ENCODE peak calls at places on chromosomes 11 and 22, in four cellular contexts. One of them, this sample, is unnamed. For H3K9me3, the result is how much of the 10 kb centered on the place peaks cover.

GRCh38 chr22:30591191-30591587 is 521 bp downstream of the PES1 start:
- DNase-seq in stomach: no peak
- DNase-seq in hepatocyte: peak
- DNase-seq in neuronal stem cell: no peak
- DNase-seq in this sample: no peak

GRCh38 chr22:43812890-43813289 is 785 bp upstream of the EFCAB6 start:
- DNase-seq in stomach: no peak
- DNase-seq in hepatocyte: no peak
- DNase-seq in neuronal stem cell: no peak
- DNase-seq in this sample: no peak

GRCh38 chr22:38126928-38127668 is 16.6 kb upstream of the BAIAP2L2 start:
- DNase-seq in stomach: no peak
- DNase-seq in hepatocyte: no peak
- DNase-seq in neuronal stem cell: no peak
- DNase-seq in this sample: no peak

GRCh38 chr11:57779275-57779674 is 17.7 kb downstream of the CTNND1 start:
- DNase-seq in stomach: peak
- DNase-seq in hepatocyte: peak
- DNase-seq in neuronal stem cell: no peak
- DNase-seq in this sample: peak

GRCh38 chr11:34513674-34513995 is at the start of gene ELF5:
- DNase-seq in stomach: no peak
- DNase-seq in hepatocyte: peak
- DNase-seq in neuronal stem cell: no peak
- DNase-seq in this sample: peak

GRCh38 chr11:130318031-130318673 is 3.4 kb upstream of the ZBTB44 start:
- DNase-seq in stomach: no peak
- DNase-seq in hepatocyte: no peak
- DNase-seq in neuronal stem cell: no peak
- DNase-seq in this sample: no peak

GRCh38 chr11:24509114-24509513 is 12.3 kb downstream of the LUZP2 start:
- DNase-seq in stomach: no peak
- DNase-seq in hepatocyte: no peak
- DNase-seq in neuronal stem cell: no peak
- DNase-seq in this sample: no peak

GRCh38 chr22:41919357-41920224 is 4.7 kb upstream of the SHISA8 start:
- DNase-seq in stomach: peak
- DNase-seq in hepatocyte: peak
- DNase-seq in neuronal stem cell: no peak
- DNase-seq in this sample: peak

GRCh38 chr11:125110996-125111340 is 458 bp downstream of the TMEM218 start:
- DNase-seq in stomach: no peak
- DNase-seq in hepatocyte: peak
- DNase-seq in neuronal stem cell: no peak
- DNase-seq in this sample: no peak

GRCh38 chr11:117462183-117462574 is 134.5 kb downstream of the CEP164 start:
- DNase-seq in stomach: no peak
- DNase-seq in hepatocyte: no peak
- DNase-seq in neuronal stem cell: no peak
- DNase-seq in this sample: no peak

GRCh38 chr11:132095230-132096165 is 725.1 kb downstream of the NTM start:
- DNase-seq in stomach: no peak
- DNase-seq in hepatocyte: no peak
- DNase-seq in neuronal stem cell: no peak
- DNase-seq in this sample: no peak

GRCh38 chr11:79110796-79111195 is 330.0 kb downstream of the TENM4 start:
- DNase-seq in stomach: no peak
- DNase-seq in hepatocyte: no peak
- DNase-seq in neuronal stem cell: no peak
- DNase-seq in this sample: no peak

GRCh38 chr11:117387992-117388765 is 60.5 kb downstream of the CEP164 start:
- DNase-seq in stomach: no peak
- DNase-seq in hepatocyte: no peak
- DNase-seq in neuronal stem cell: no peak
- DNase-seq in this sample: no peak

GRCh38 chr11:2258501-2259465 is 11.6 kb downstream of the ASCL2 start:
- DNase-seq in stomach: peak
- DNase-seq in hepatocyte: peak
- DNase-seq in neuronal stem cell: no peak
- DNase-seq in this sample: peak

GRCh38 chr11:116109228-116109627 is 605.0 kb upstream of the CADM1 start:
- DNase-seq in stomach: no peak
- DNase-seq in hepatocyte: peak
- DNase-seq in neuronal stem cell: no peak
- DNase-seq in this sample: no peak

GRCh38 chr11:129620705-129621104 is 194.9 kb upstream of the TMEM45B start:
- DNase-seq in stomach: no peak
- DNase-seq in hepatocyte: no peak
- DNase-seq in neuronal stem cell: no peak
- DNase-seq in this sample: no peak

GRCh38 chr11:64660706-64661105 is 62.3 kb downstream of the NRXN2 start:
- DNase-seq in stomach: no peak
- DNase-seq in hepatocyte: no peak
- DNase-seq in neuronal stem cell: no peak
- DNase-seq in this sample: no peak

GRCh38 chr11:105767945-105768344 is 158.1 kb downstream of the GRIA4 start:
- DNase-seq in stomach: no peak
- DNase-seq in hepatocyte: no peak
- DNase-seq in neuronal stem cell: no peak
- DNase-seq in this sample: no peak

GRCh38 chr11:42870480-42870879 is 441.3 kb upstream of the API5 start:
- DNase-seq in stomach: no peak
- DNase-seq in hepatocyte: no peak
- DNase-seq in neuronal stem cell: no peak
- DNase-seq in this sample: no peak

GRCh38 chr11:61082161-61082870 is 20.0 kb upstream of the CD5 start:
- DNase-seq in stomach: no peak
- DNase-seq in hepatocyte: no peak
- DNase-seq in neuronal stem cell: no peak
- DNase-seq in this sample: no peak

GRCh38 chr22:36075230-36075629 is 46.6 kb upstream of the RBFOX2 start:
- DNase-seq in stomach: no peak
- DNase-seq in hepatocyte: no peak
- DNase-seq in neuronal stem cell: no peak
- DNase-seq in this sample: no peak

GRCh38 chr11:23509023-23509422 is 648.7 kb upstream of the CCDC179 start:
- DNase-seq in stomach: no peak
- DNase-seq in hepatocyte: no peak
- DNase-seq in neuronal stem cell: no peak
- DNase-seq in this sample: no peak

GRCh38 chr22:41417622-41418390 is 28.8 kb downstream of the TOB2 start:
- DNase-seq in stomach: peak
- DNase-seq in hepatocyte: no peak
- DNase-seq in neuronal stem cell: no peak
- DNase-seq in this sample: peak

GRCh38 chr11:44416776-44417175 is 106.8 kb upstream of the ALX4 start:
- DNase-seq in stomach: no peak
- DNase-seq in hepatocyte: no peak
- DNase-seq in neuronal stem cell: no peak
- DNase-seq in this sample: no peak

GRCh38 chr11:9681583-9682372 is 17.9 kb downstream of the SWAP70 start:
- DNase-seq in stomach: no peak
- DNase-seq in hepatocyte: peak
- DNase-seq in neuronal stem cell: no peak
- DNase-seq in this sample: no peak

GRCh38 chr22:40721266-40721665 is 42.0 kb downstream of the MCHR1 start:
- DNase-seq in stomach: no peak
- DNase-seq in hepatocyte: peak
- DNase-seq in neuronal stem cell: no peak
- DNase-seq in this sample: no peak

GRCh38 chr11:64093233-64094039 is 57.7 kb downstream of the FLRT1 start:
- DNase-seq in stomach: no peak
- DNase-seq in hepatocyte: peak
- DNase-seq in neuronal stem cell: no peak
- DNase-seq in this sample: no peak

GRCh38 chr11:95134491-95134890 is 44.8 kb downstream of the ENDOD1 start:
- DNase-seq in stomach: no peak
- DNase-seq in hepatocyte: peak
- DNase-seq in neuronal stem cell: no peak
- DNase-seq in this sample: peak

GRCh38 chr11:125418396-125418795 is 77.7 kb downstream of the FEZ1 start:
- DNase-seq in stomach: no peak
- DNase-seq in hepatocyte: no peak
- DNase-seq in neuronal stem cell: no peak
- DNase-seq in this sample: no peak

GRCh38 chr11:34600339-34601084 is 20.4 kb upstream of the EHF start:
- DNase-seq in stomach: peak
- DNase-seq in hepatocyte: peak
- DNase-seq in neuronal stem cell: no peak
- DNase-seq in this sample: peak

GRCh38 chr11:45045692-45046471 is 95.2 kb upstream of the TP53I11 start:
- DNase-seq in stomach: peak
- DNase-seq in hepatocyte: peak
- DNase-seq in neuronal stem cell: no peak
- DNase-seq in this sample: no peak

GRCh38 chr11:91406009-91406408 is 818.6 kb upstream of the FAT3 start:
- DNase-seq in stomach: no peak
- DNase-seq in hepatocyte: no peak
- DNase-seq in neuronal stem cell: no peak
- DNase-seq in this sample: no peak

GRCh38 chr11:64553554-64554201 is 37.3 kb upstream of the SLC22A12 start:
- DNase-seq in stomach: peak
- DNase-seq in hepatocyte: peak
- DNase-seq in neuronal stem cell: peak
- DNase-seq in this sample: peak

GRCh38 chr11:45897556-45897955 is 9.5 kb downstream of the FREY1 start:
- DNase-seq in stomach: no peak
- DNase-seq in hepatocyte: no peak
- DNase-seq in neuronal stem cell: no peak
- DNase-seq in this sample: no peak

GRCh38 chr22:38218661-38219331 is 17.0 kb downstream of the MAFF start:
- DNase-seq in stomach: peak
- DNase-seq in hepatocyte: peak
- DNase-seq in neuronal stem cell: no peak
- DNase-seq in this sample: peak

GRCh38 chr22:46731246-46732040 is 6.6 kb downstream of the CERK start:
- DNase-seq in stomach: peak
- DNase-seq in hepatocyte: peak
- DNase-seq in neuronal stem cell: no peak
- DNase-seq in this sample: peak

GRCh38 chr11:70640408-70640807 is 242.1 kb downstream of the CTTN start:
- DNase-seq in stomach: no peak
- DNase-seq in hepatocyte: no peak
- DNase-seq in neuronal stem cell: no peak
- DNase-seq in this sample: no peak

GRCh38 chr11:70637949-70638598 is 239.7 kb downstream of the CTTN start:
- DNase-seq in stomach: no peak
- DNase-seq in hepatocyte: no peak
- DNase-seq in neuronal stem cell: no peak
- DNase-seq in this sample: no peak

GRCh38 chr11:70637186-70637800 is 239.0 kb downstream of the CTTN start:
- DNase-seq in stomach: no peak
- DNase-seq in hepatocyte: no peak
- DNase-seq in neuronal stem cell: no peak
- DNase-seq in this sample: no peak

GRCh38 chr11:70633610-70634009 is 235.3 kb downstream of the CTTN start:
- DNase-seq in stomach: no peak
- DNase-seq in hepatocyte: no peak
- DNase-seq in neuronal stem cell: no peak
- DNase-seq in this sample: no peak

GRCh38 chr11:70636659-70637058 is 238.3 kb downstream of the CTTN start:
- DNase-seq in stomach: no peak
- DNase-seq in hepatocyte: no peak
- DNase-seq in neuronal stem cell: no peak
- DNase-seq in this sample: no peak
- H3K9me3 ChIP-seq in stomach: under half
- H3K9me3 ChIP-seq in hepatocyte: under half
- H3K9me3 ChIP-seq in neuronal stem cell: under half
- H3K9me3 ChIP-seq in this sample: under half

GRCh38 chr11:65787649-65788622 is 1.1 kb downstream of the OVOL1 start:
- DNase-seq in stomach: peak
- DNase-seq in hepatocyte: peak
- DNase-seq in neuronal stem cell: no peak
- DNase-seq in this sample: no peak
- H3K4me3 ChIP-seq in stomach: peak
- H3K4me3 ChIP-seq in hepatocyte: peak
- H3K4me3 ChIP-seq in neuronal stem cell: peak
- H3K4me3 ChIP-seq in this sample: peak

GRCh38 chr11:36296925-36297604 is 977 bp downstream of the PRR5L start:
- DNase-seq in stomach: no peak
- DNase-seq in hepatocyte: no peak
- DNase-seq in neuronal stem cell: no peak
- DNase-seq in this sample: no peak
- H3K27ac ChIP-seq in stomach: no peak
- H3K27ac ChIP-seq in hepatocyte: no peak
- H3K27ac ChIP-seq in neuronal stem cell: no peak
- H3K27ac ChIP-seq in this sample: no peak

GRCh38 chr22:49068861-49069260 is 758.8 kb downstream of the BRD1 start:
- DNase-seq in stomach: no peak
- DNase-seq in hepatocyte: no peak
- DNase-seq in neuronal stem cell: no peak
- DNase-seq in this sample: no peak
- H3K9me3 ChIP-seq in stomach: under half
- H3K9me3 ChIP-seq in hepatocyte: under half
- H3K9me3 ChIP-seq in neuronal stem cell: under half
- H3K9me3 ChIP-seq in this sample: under half

GRCh38 chr22:25111579-25112517 is 87.8 kb upstream of the CRYBB3 start:
- DNase-seq in stomach: peak
- DNase-seq in hepatocyte: peak
- DNase-seq in neuronal stem cell: no peak
- DNase-seq in this sample: peak
- H3K4me3 ChIP-seq in stomach: peak
- H3K4me3 ChIP-seq in hepatocyte: peak
- H3K4me3 ChIP-seq in neuronal stem cell: peak
- H3K4me3 ChIP-seq in this sample: peak

DNA sequence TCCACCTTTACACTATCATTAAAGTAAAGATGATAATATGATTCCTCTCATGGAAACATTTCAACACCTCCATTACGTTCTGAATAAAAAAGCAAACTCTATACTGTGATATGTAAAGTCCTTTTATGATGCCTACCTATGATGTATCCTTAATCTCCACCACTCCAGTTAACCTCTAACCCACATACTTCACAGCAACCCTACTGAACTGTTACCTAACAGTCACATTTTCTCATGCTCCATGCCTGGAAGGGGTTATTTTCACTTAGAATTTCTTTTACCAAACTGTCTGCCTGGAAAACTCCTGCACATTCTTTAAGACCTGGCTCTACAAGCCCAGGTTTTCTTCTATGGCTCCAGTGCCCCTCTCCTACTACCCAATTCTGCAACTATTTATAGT is 129.1 kb downstream of the FCHSD2 start:
- DNase-seq in stomach: no peak
- DNase-seq in hepatocyte: no peak
- DNase-seq in neuronal stem cell: no peak
- DNase-seq in this sample: no peak
- H3K27ac ChIP-seq in stomach: no peak
- H3K27ac ChIP-seq in hepatocyte: no peak
- H3K27ac ChIP-seq in neuronal stem cell: no peak
- H3K27ac ChIP-seq in this sample: no peak

DNA sequence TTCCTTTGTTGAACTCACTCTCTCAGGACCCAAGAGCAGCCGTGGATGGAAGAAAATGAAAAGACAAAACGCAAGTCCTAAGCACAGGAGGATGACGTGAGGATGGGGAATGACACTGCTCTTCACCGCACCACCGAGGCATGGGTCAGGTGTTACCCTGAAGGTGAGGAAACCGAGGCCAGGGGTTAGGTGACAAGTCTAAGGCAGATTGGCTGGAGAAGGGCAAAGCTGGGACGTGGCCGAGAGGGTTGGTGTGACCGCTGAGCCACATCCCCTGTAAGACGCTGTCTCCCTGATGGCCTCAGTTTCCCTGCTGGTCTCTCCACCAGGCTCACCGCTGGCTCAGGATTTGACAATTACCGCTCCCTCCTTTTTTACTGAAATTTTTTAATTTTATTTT is 284.4 kb downstream of the CTTN start:
- DNase-seq in stomach: no peak
- DNase-seq in hepatocyte: no peak
- DNase-seq in neuronal stem cell: no peak
- DNase-seq in this sample: no peak
- H3K9me3 ChIP-seq in stomach: under half
- H3K9me3 ChIP-seq in hepatocyte: under half
- H3K9me3 ChIP-seq in neuronal stem cell: under half
- H3K9me3 ChIP-seq in this sample: under half

This sample was measured in prostate gland.